ENCODE peak calls at places on chromosomes 11 and 22, in six cellular contexts. One of them, this sample, is unnamed.

GRCh38 chr22:43451651-43452050 is 39.8 kb downstream of the MPPED1 start:
- DNase-seq in pancreas: no peak
- DNase-seq in heart right ventricle: no peak
- DNase-seq in kidney epithelial cell: no peak
- DNase-seq in fibroblast of mammary gland: no peak
- DNase-seq in GM23338: no peak
- DNase-seq in this sample: no peak

GRCh38 chr11:28447226-28447625 is 339.0 kb downstream of the METTL15 start:
- DNase-seq in pancreas: no peak
- DNase-seq in heart right ventricle: no peak
- DNase-seq in kidney epithelial cell: no peak
- DNase-seq in fibroblast of mammary gland: peak; percentile 35
- DNase-seq in GM23338: no peak
- DNase-seq in this sample: no peak

GRCh38 chr11:44464741-44465140 is 100.7 kb upstream of the CD82 start:
- DNase-seq in pancreas: no peak
- DNase-seq in heart right ventricle: no peak
- DNase-seq in kidney epithelial cell: no peak
- DNase-seq in fibroblast of mammary gland: peak; percentile 7
- DNase-seq in GM23338: peak; percentile 62
- DNase-seq in this sample: no peak

GRCh38 chr22:29570456-29570855 is 10.5 kb downstream of the NIPSNAP1 start:
- DNase-seq in pancreas: no peak
- DNase-seq in heart right ventricle: no peak
- DNase-seq in kidney epithelial cell: no peak
- DNase-seq in fibroblast of mammary gland: no peak
- DNase-seq in GM23338: no peak
- DNase-seq in this sample: no peak

GRCh38 chr22:45966892-45967365 is 10.0 kb downstream of the WNT7B start:
- DNase-seq in pancreas: no peak
- DNase-seq in heart right ventricle: no peak
- DNase-seq in kidney epithelial cell: no peak
- DNase-seq in fibroblast of mammary gland: no peak
- DNase-seq in GM23338: peak; percentile 50
- DNase-seq in this sample: no peak

GRCh38 chr11:66151273-66151672 is 81.2 kb downstream of the PACS1 start:
- DNase-seq in pancreas: no peak
- DNase-seq in heart right ventricle: no peak
- DNase-seq in kidney epithelial cell: no peak
- DNase-seq in fibroblast of mammary gland: no peak
- DNase-seq in GM23338: no peak
- DNase-seq in this sample: no peak

GRCh38 chr11:109405671-109406070 is 16.3 kb upstream of the C11orf87 start:
- DNase-seq in pancreas: no peak
- DNase-seq in heart right ventricle: no peak
- DNase-seq in kidney epithelial cell: no peak
- DNase-seq in fibroblast of mammary gland: peak; percentile 53
- DNase-seq in GM23338: no peak
- DNase-seq in this sample: no peak

GRCh38 chr11:115916596-115916995 is 412.4 kb upstream of the CADM1 start:
- DNase-seq in pancreas: no peak
- DNase-seq in heart right ventricle: no peak
- DNase-seq in kidney epithelial cell: no peak
- DNase-seq in fibroblast of mammary gland: no peak
- DNase-seq in GM23338: no peak
- DNase-seq in this sample: no peak

GRCh38 chr11:61472282-61472681 is 36.3 kb upstream of the LRRC10B start:
- DNase-seq in pancreas: no peak
- DNase-seq in heart right ventricle: peak; percentile 63
- DNase-seq in kidney epithelial cell: no peak
- DNase-seq in fibroblast of mammary gland: peak; percentile 81
- DNase-seq in GM23338: no peak
- DNase-seq in this sample: no peak

GRCh38 chr11:33976351-33977199 is 75.0 kb upstream of the CAPRIN1 start:
- DNase-seq in pancreas: no peak
- DNase-seq in heart right ventricle: no peak
- DNase-seq in kidney epithelial cell: peak; percentile 48
- DNase-seq in fibroblast of mammary gland: peak; percentile 11
- DNase-seq in GM23338: no peak
- DNase-seq in this sample: peak; percentile 74

GRCh38 chr11:19437760-19438159 is 197.0 kb upstream of the E2F8 start:
- DNase-seq in pancreas: no peak
- DNase-seq in heart right ventricle: no peak
- DNase-seq in kidney epithelial cell: peak; percentile 32
- DNase-seq in fibroblast of mammary gland: peak; percentile 85
- DNase-seq in GM23338: no peak
- DNase-seq in this sample: peak; percentile 53

DNA sequence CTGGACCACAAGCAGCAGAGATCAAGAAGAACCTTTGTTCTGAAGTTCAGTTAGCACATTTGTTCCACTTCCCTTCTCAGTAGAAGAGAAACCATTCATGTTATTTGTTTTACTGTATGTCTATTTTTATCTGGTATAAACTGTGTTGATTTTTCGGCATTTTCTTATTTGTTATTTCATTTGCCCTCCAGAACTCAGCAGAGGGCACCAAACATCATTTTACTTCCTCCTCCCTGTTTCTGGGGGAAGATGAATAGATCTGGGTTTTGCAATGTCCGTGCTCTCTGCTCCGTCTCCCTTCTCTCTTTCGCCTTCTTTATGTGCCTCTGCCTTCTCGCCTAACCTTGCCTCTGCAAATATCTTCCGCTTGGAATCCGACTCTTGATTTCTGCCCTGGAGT is 366.9 kb downstream of the NTM start:
- DNase-seq in pancreas: no peak
- DNase-seq in heart right ventricle: no peak
- DNase-seq in kidney epithelial cell: no peak
- DNase-seq in fibroblast of mammary gland: no peak
- DNase-seq in GM23338: peak; percentile 20
- DNase-seq in this sample: no peak
- TF ChIP-seq CTCF in pancreas: no peak
- TF ChIP-seq CTCF in heart right ventricle: no peak
- TF ChIP-seq CTCF in kidney epithelial cell: no peak
- TF ChIP-seq CTCF in fibroblast of mammary gland: peak; percentile 15
- TF ChIP-seq CTCF in GM23338: peak; percentile 38
- TF ChIP-seq CTCF in this sample: peak; percentile 16

GRCh38 chr22:37237371-37238268 is 6.4 kb downstream of the RAC2 start:
- DNase-seq in pancreas: no peak
- DNase-seq in heart right ventricle: no peak
- DNase-seq in kidney epithelial cell: no peak
- DNase-seq in fibroblast of mammary gland: no peak
- DNase-seq in GM23338: no peak
- DNase-seq in this sample: peak; percentile 88
- H3K4me3 ChIP-seq in pancreas: no peak overlapping the region
- H3K4me3 ChIP-seq in heart right ventricle: no peak overlapping the region
- H3K4me3 ChIP-seq in kidney epithelial cell: no peak overlapping the region
- H3K4me3 ChIP-seq in fibroblast of mammary gland: no peak overlapping the region
- H3K4me3 ChIP-seq in GM23338: no peak overlapping the region
- H3K4me3 ChIP-seq in this sample: no peak overlapping the region

DNA sequence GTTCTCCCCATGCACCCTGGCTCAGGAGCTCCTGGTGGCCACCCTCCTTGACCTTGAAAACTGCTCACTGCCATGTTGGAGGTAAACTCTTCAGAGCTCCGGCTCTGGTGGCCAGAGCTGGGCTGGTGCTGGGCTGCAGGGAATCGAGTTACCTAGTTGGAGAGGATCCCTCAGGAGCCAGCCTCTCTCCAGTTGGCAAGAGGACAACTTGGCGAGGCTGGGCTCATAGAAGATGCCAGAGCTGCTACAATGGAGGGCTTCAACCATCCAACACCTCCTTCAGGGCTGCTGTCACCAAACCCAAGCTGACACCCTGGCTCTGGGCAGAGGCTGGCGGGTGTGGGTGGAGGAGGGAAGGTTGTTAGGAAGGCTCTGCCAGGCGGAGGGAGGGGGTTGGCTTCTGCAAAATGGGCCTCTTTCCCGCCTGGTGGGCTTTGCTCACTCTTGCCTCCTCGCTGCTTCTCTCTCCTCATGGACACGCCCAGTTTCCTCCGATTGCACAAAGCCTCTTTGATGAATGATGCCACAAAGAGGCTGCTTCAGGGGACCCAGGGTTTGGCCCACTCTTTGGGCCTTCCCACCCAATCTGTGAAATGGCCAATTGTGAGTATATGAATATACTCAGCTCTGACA is 53.1 kb downstream of the THAP12 start:
- DNase-seq in pancreas: no peak
- DNase-seq in heart right ventricle: no peak
- DNase-seq in kidney epithelial cell: no peak
- DNase-seq in fibroblast of mammary gland: no peak
- DNase-seq in GM23338: no peak
- DNase-seq in this sample: no peak
- TF ChIP-seq CTCF in pancreas: no peak
- TF ChIP-seq CTCF in heart right ventricle: no peak
- TF ChIP-seq CTCF in kidney epithelial cell: no peak
- TF ChIP-seq CTCF in fibroblast of mammary gland: no peak
- TF ChIP-seq CTCF in GM23338: no peak
- TF ChIP-seq CTCF in this sample: no peak

GRCh38 chr11:114065094-114065493 is 5.6 kb downstream of the ZBTB16 start:
- DNase-seq in pancreas: no peak
- DNase-seq in heart right ventricle: no peak
- DNase-seq in kidney epithelial cell: no peak
- DNase-seq in fibroblast of mammary gland: no peak
- DNase-seq in GM23338: no peak
- DNase-seq in this sample: no peak
- H3K4me3 ChIP-seq in pancreas: no peak overlapping the region
- H3K4me3 ChIP-seq in heart right ventricle: no peak overlapping the region
- H3K4me3 ChIP-seq in kidney epithelial cell: no peak overlapping the region
- H3K4me3 ChIP-seq in fibroblast of mammary gland: no peak overlapping the region
- H3K4me3 ChIP-seq in GM23338: no peak overlapping the region
- H3K4me3 ChIP-seq in this sample: no peak overlapping the region

GRCh38 chr11:117909611-117910382 is 19.4 kb downstream of the TMPRSS13 start:
- DNase-seq in pancreas: no peak
- DNase-seq in heart right ventricle: no peak
- DNase-seq in kidney epithelial cell: no peak
- DNase-seq in fibroblast of mammary gland: no peak
- DNase-seq in GM23338: no peak
- DNase-seq in this sample: no peak

GRCh38 chr11:117907276-117908110 is 21.7 kb downstream of the TMPRSS13 start:
- DNase-seq in pancreas: peak; percentile 48
- DNase-seq in heart right ventricle: peak; percentile 82
- DNase-seq in kidney epithelial cell: peak; percentile 88
- DNase-seq in fibroblast of mammary gland: peak; percentile 98
- DNase-seq in GM23338: peak; percentile 85
- DNase-seq in this sample: peak; percentile 84

GRCh38 chr11:117906710-117907109 is 22.5 kb downstream of the TMPRSS13 start:
- DNase-seq in pancreas: no peak
- DNase-seq in heart right ventricle: no peak
- DNase-seq in kidney epithelial cell: no peak
- DNase-seq in fibroblast of mammary gland: no peak
- DNase-seq in GM23338: no peak
- DNase-seq in this sample: no peak

GRCh38 chr11:117908959-117909610 is 20.1 kb downstream of the TMPRSS13 start:
- DNase-seq in pancreas: no peak
- DNase-seq in heart right ventricle: no peak
- DNase-seq in kidney epithelial cell: no peak
- DNase-seq in fibroblast of mammary gland: no peak
- DNase-seq in GM23338: peak; percentile 37
- DNase-seq in this sample: no peak

GRCh38 chr11:117908261-117908895 is 20.8 kb downstream of the TMPRSS13 start:
- DNase-seq in pancreas: no peak
- DNase-seq in heart right ventricle: no peak
- DNase-seq in kidney epithelial cell: no peak
- DNase-seq in fibroblast of mammary gland: no peak
- DNase-seq in GM23338: no peak
- DNase-seq in this sample: no peak
- TF ChIP-seq CTCF in pancreas: no peak
- TF ChIP-seq CTCF in heart right ventricle: no peak
- TF ChIP-seq CTCF in kidney epithelial cell: no peak
- TF ChIP-seq CTCF in fibroblast of mammary gland: no peak
- TF ChIP-seq CTCF in GM23338: peak; percentile 42
- TF ChIP-seq CTCF in this sample: no peak

GRCh38 chr11:8937159-8937558 is 4.4 kb upstream of the C11orf16 start:
- DNase-seq in pancreas: no peak
- DNase-seq in heart right ventricle: no peak
- DNase-seq in kidney epithelial cell: no peak
- DNase-seq in fibroblast of mammary gland: no peak
- DNase-seq in GM23338: no peak
- DNase-seq in this sample: no peak
- H3K4me3 ChIP-seq in pancreas: no peak overlapping the region
- H3K4me3 ChIP-seq in heart right ventricle: no peak overlapping the region
- H3K4me3 ChIP-seq in kidney epithelial cell: no peak overlapping the region
- H3K4me3 ChIP-seq in fibroblast of mammary gland: no peak overlapping the region
- H3K4me3 ChIP-seq in GM23338: no peak overlapping the region
- H3K4me3 ChIP-seq in this sample: no peak overlapping the region

GRCh38 chr22:22099833-22100812 is 117.5 kb upstream of the TOP3B start:
- DNase-seq in pancreas: no peak
- DNase-seq in heart right ventricle: no peak
- DNase-seq in kidney epithelial cell: no peak
- DNase-seq in fibroblast of mammary gland: peak; percentile 20
- DNase-seq in GM23338: peak; percentile 50
- DNase-seq in this sample: no peak
- TF ChIP-seq CTCF in pancreas: no peak
- TF ChIP-seq CTCF in heart right ventricle: no peak
- TF ChIP-seq CTCF in kidney epithelial cell: peak; percentile 64
- TF ChIP-seq CTCF in fibroblast of mammary gland: peak; percentile 38
- TF ChIP-seq CTCF in GM23338: peak; percentile 68
- TF ChIP-seq CTCF in this sample: peak; percentile 53

DNA sequence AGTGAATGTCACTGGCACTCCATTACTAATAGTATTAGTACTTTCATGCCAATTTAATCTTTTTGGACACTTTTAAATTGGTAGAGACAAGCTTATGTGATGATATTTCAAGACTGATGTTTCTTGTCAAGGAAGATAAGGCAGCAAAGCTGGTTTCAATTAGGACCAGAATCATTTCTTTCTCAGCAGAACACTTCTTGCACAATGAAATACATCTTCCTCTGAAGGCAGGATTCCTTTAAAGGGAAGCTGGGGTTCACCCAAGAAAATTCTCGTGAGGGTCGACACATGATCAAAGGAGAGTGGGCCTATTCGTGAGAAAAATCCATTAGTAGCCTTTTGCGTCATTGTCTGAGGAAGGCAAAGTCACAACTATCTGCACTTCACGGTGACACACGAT is 17.6 kb downstream of the TTC12 start:
- DNase-seq in pancreas: no peak
- DNase-seq in heart right ventricle: no peak
- DNase-seq in kidney epithelial cell: no peak
- DNase-seq in fibroblast of mammary gland: peak; percentile 43
- DNase-seq in GM23338: no peak
- DNase-seq in this sample: no peak
- H3K4me3 ChIP-seq in pancreas: no peak overlapping the region
- H3K4me3 ChIP-seq in heart right ventricle: no peak overlapping the region
- H3K4me3 ChIP-seq in kidney epithelial cell: no peak overlapping the region
- H3K4me3 ChIP-seq in fibroblast of mammary gland: no peak overlapping the region
- H3K4me3 ChIP-seq in GM23338: no peak overlapping the region
- H3K4me3 ChIP-seq in this sample: no peak overlapping the region

This sample was measured in retinal pigment epithelial cell.